ENCODE peak calls at places on chromosomes 11 and 22, in nine cellular contexts. J is AG09309; O is mesenchymal stem cell; Z is NCI-H1436 treated with DMSO at 0.1 percent for 48 hours; R is testis; A is nephron progenitor cell; Q is left cardiac atrium; B is NCI-H774; Y is activated CD4-positive, alpha-beta T cell treated with anti-CD3 and anti-CD28 coated beads, Interleukin-2, amount 50 U/mL, for 48 hours. E is an unnamed sample.

GRCh38 chr22:39296981-39297489 is 22.4 kb downstream of the RPL3 start:
- DNase-seq in J (no peak), O (no peak), Z (no peak), R (no peak), A (no peak), Q (no peak), B (no peak), Y (no peak), E (no peak)

GRCh38 chr11:32418836-32419235 is 16.5 kb downstream of the WT1 start:
- DNase-seq in J (no peak), O (no peak), Z (no peak), R (no peak), A (no peak), Q (no peak), B (no peak), Y (no peak), E (no peak)

GRCh38 chr22:44338183-44338812 is 25.5 kb upstream of the SHISAL1 start:
- DNase-seq in J (no peak), O (no peak), Z (no peak), R (no peak), A (no peak), Q (no peak), B (no peak), Y (no peak), E (no peak)

GRCh38 chr11:75639752-75640151 is 29.1 kb downstream of the MAP6 start:
- DNase-seq in J (no peak), O (peak), Z (no peak), R (peak), A (peak), Q (peak), B (peak), Y (no peak), E (peak)

GRCh38 chr11:17861036-17861755 is 126.6 kb downstream of the KCNC1 start:
- DNase-seq in J (no peak), O (no peak), Z (no peak), R (no peak), A (no peak), Q (no peak), B (no peak), Y (no peak), E (no peak)

GRCh38 chr22:36734171-36735058 is 30.9 kb upstream of the CACNG2 start:
- DNase-seq in J (peak), O (no peak), Z (no peak), R (peak), A (peak), Q (peak), B (no peak), Y (no peak), E (no peak)

GRCh38 chr11:68938088-68938487 is 34.4 kb downstream of the IGHMBP2 start:
- DNase-seq in J (no peak), O (no peak), Z (no peak), R (no peak), A (no peak), Q (no peak), B (no peak), Y (no peak), E (no peak)

GRCh38 chr11:88039512-88040496 is 135.4 kb downstream of the RAB38 start:
- DNase-seq in J (no peak), O (no peak), Z (peak), R (no peak), A (no peak), Q (no peak), B (no peak), Y (no peak), E (no peak)

GRCh38 chr11:106410902-106411301 is 333.4 kb downstream of the AASDHPPT start:
- DNase-seq in J (no peak), O (no peak), Z (no peak), R (no peak), A (no peak), Q (no peak), B (no peak), Y (no peak), E (no peak)

GRCh38 chr22:36253523-36254490 is 874 bp downstream of the APOL1 start:
- DNase-seq in J (no peak), O (no peak), Z (no peak), R (peak), A (no peak), Q (peak), B (no peak), Y (peak), E (peak)

GRCh38 chr11:129846508-129847335 is 31.1 kb downstream of the TMEM45B start:
- DNase-seq in J (peak), O (peak), Z (no peak), R (no peak), A (no peak), Q (no peak), B (peak), Y (no peak), E (peak)

GRCh38 chr11:8100605-8101004 is 19.6 kb downstream of the TUB start:
- DNase-seq in J (no peak), O (no peak), Z (no peak), R (no peak), A (no peak), Q (no peak), B (no peak), Y (no peak), E (no peak)

GRCh38 chr22:45200862-45201511 is 37.3 kb downstream of the NUP50 start:
- DNase-seq in J (no peak), O (peak), Z (no peak), R (no peak), A (no peak), Q (no peak), B (no peak), Y (no peak), E (no peak)

GRCh38 chr11:46361283-46362145 is 14.3 kb downstream of the DGKZ start:
- DNase-seq in J (no peak), O (peak), Z (peak), R (peak), A (peak), Q (peak), B (no peak), Y (peak), E (peak)

GRCh38 chr22:20219667-20220628 is 48.2 kb downstream of the RTN4R start:
- DNase-seq in J (no peak), O (no peak), Z (no peak), R (peak), A (no peak), Q (no peak), B (peak), Y (no peak), E (no peak)

GRCh38 chr11:117884994-117885393 is 8.5 kb upstream of the FXYD6 start:
- DNase-seq in J (no peak), O (peak), Z (no peak), R (peak), A (no peak), Q (no peak), B (no peak), Y (peak), E (no peak)

GRCh38 chr22:45934659-45935341 is 42.2 kb downstream of the WNT7B start:
- DNase-seq in J (peak), O (peak), Z (no peak), R (peak), A (no peak), Q (no peak), B (no peak), Y (no peak), E (peak)

GRCh38 chr22:19717691-19718254 is 3.5 kb downstream of the SEPTIN5 start:
- DNase-seq in J (no peak), O (peak), Z (no peak), R (peak), A (peak), Q (peak), B (peak), Y (peak), E (peak)

GRCh38 chr11:110034816-110035215 is 58.4 kb upstream of the ZC3H12C start:
- DNase-seq in J (no peak), O (no peak), Z (no peak), R (no peak), A (no peak), Q (no peak), B (no peak), Y (no peak), E (no peak)

GRCh38 chr11:12724301-12725046 is 50.3 kb downstream of the TEAD1 start:
- DNase-seq in J (no peak), O (peak), Z (peak), R (peak), A (no peak), Q (peak), B (peak), Y (no peak), E (peak)

GRCh38 chr11:2129699-2130366 is 9.4 kb downstream of the IGF2 start:
- DNase-seq in J (no peak), O (no peak), Z (no peak), R (no peak), A (no peak), Q (no peak), B (no peak), Y (no peak), E (no peak)

GRCh38 chr22:43393132-43393844 is 18.5 kb upstream of the MPPED1 start:
- DNase-seq in J (no peak), O (no peak), Z (no peak), R (no peak), A (no peak), Q (no peak), B (no peak), Y (no peak), E (no peak)

GRCh38 chr11:94781822-94782221 is 13.7 kb downstream of the AMOTL1 start:
- DNase-seq in J (no peak), O (peak), Z (no peak), R (no peak), A (no peak), Q (no peak), B (no peak), Y (no peak), E (no peak)

GRCh38 chr11:57662893-57663292 is 5.0 kb upstream of the ZDHHC5 start:
- DNase-seq in J (no peak), O (no peak), Z (no peak), R (no peak), A (no peak), Q (no peak), B (no peak), Y (no peak), E (no peak)

GRCh38 chr11:64104632-64105031 is 61.3 kb downstream of the MACROD1 start:
- DNase-seq in J (no peak), O (no peak), Z (no peak), R (no peak), A (no peak), Q (no peak), B (no peak), Y (no peak), E (no peak)

GRCh38 chr22:20881231-20881630 is 22.4 kb downstream of the SNAP29 start:
- DNase-seq in J (no peak), O (no peak), Z (no peak), R (no peak), A (no peak), Q (no peak), B (no peak), Y (no peak), E (no peak)

GRCh38 chr11:118142081-118142480 is 10.5 kb downstream of the SCN4B start:
- DNase-seq in J (no peak), O (peak), Z (no peak), R (no peak), A (no peak), Q (no peak), B (no peak), Y (no peak), E (no peak)

GRCh38 chr22:38338772-38339379 is 21.6 kb upstream of the CSNK1E start:
- DNase-seq in J (no peak), O (peak), Z (no peak), R (no peak), A (no peak), Q (no peak), B (no peak), Y (no peak), E (no peak)

GRCh38 chr11:65366340-65366773 is 11.8 kb downstream of the TIGD3 start:
- DNase-seq in J (peak), O (peak), Z (peak), R (peak), A (no peak), Q (no peak), B (peak), Y (peak), E (peak)